ENCODE peak calls at places on chromosomes 11 and 22, in seven cellular contexts. Y is H54, G is adrenal gland, R is HCT116, M is A549, T is tibial nerve, B is body of pancreas. K is an unnamed sample.

GRCh38 chr11:47106839-47107520 is 69.7 kb downstream of the ARFGAP2 start:
- DNase-seq in Y (no peak), G (no peak), R (no peak), M (no peak), T (no peak), B (no peak), K (no peak)

GRCh38 chr11:61814242-61814957 is 2.4 kb downstream of the FADS1 start:
- DNase-seq in Y (no peak), G (peak), R (peak), M (peak), T (peak), B (peak), K (no peak)

GRCh38 chr11:118896472-118896913 is 12.8 kb downstream of the CXCR5 start:
- DNase-seq in Y (no peak), G (no peak), R (no peak), M (no peak), T (no peak), B (no peak), K (no peak)

GRCh38 chr11:7484645-7485044 is 661 bp upstream of the OLFML1 start:
- DNase-seq in Y (no peak), G (no peak), R (no peak), M (no peak), T (no peak), B (no peak), K (no peak)

GRCh38 chr11:82996966-82997606 is 74.6 kb downstream of the RAB30 start:
- DNase-seq in Y (peak), G (no peak), R (no peak), M (no peak), T (no peak), B (peak), K (peak)

GRCh38 chr11:112100457-112100856 is 13.8 kb downstream of the SDHD start:
- DNase-seq in Y (no peak), G (no peak), R (no peak), M (no peak), T (no peak), B (no peak), K (no peak)

GRCh38 chr11:11841605-11842425 is at the start of gene USP47:
- DNase-seq in Y (peak), G (peak), R (peak), M (peak), T (peak), B (peak), K (peak)

GRCh38 chr22:46233231-46233630 is 16.9 kb downstream of the CDPF1 start:
- DNase-seq in Y (peak), G (peak), R (no peak), M (no peak), T (peak), B (peak), K (no peak)

GRCh38 chr11:122772945-122773344 is 65.4 kb upstream of the CRTAM start:
- DNase-seq in Y (no peak), G (no peak), R (no peak), M (peak), T (no peak), B (no peak), K (no peak)

GRCh38 chr11:128448487-128448886 is 138.9 kb downstream of the ETS1 start:
- DNase-seq in Y (peak), G (no peak), R (peak), M (peak), T (no peak), B (peak), K (no peak)
- TF ChIP-seq POLR2A in Y (no peak), G (no peak), R (no peak), M (no peak), T (no peak), B (no peak), K (no peak)

GRCh38 chr22:31187627-31188026 is 24.5 kb upstream of the LIMK2 start:
- DNase-seq in Y (no peak), G (no peak), R (no peak), M (no peak), T (no peak), B (no peak), K (no peak)
- TF ChIP-seq POLR2A in Y (no peak), G (no peak), R (no peak), M (no peak), T (no peak), B (no peak), K (no peak)

DNA sequence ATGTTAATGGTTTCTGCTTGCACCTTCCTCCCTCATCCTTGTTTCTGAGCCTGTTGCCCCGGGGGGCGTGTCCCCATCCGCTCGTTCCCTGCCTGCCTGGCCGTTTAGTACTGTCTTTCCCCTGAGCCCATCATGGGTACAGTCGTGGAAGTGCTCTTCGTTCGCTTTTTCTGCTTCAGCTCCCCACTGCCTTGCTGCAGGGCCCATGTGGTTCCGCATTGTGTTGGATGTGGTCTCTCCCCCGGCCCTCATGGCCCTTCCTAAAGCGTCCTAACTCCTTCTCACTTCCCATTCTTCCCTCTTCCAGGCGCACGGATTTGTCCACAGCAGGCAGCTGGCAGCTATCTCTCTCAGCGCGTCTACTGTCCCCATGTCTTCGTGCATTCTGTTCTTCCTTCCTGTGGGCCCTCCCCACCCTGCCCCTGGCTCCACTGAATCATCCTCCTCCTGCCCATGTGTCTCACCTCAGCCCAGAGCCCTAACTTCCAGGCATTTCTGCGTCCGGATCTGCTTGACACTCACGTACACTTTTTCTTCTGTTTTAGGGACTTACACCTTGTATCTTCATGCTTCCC is 98.1 kb downstream of the ZBTB16 start:
- DNase-seq in Y (no peak), G (no peak), R (no peak), M (no peak), T (no peak), B (no peak), K (no peak)
- TF ChIP-seq POLR2A in Y (no peak), G (no peak), R (no peak), M (no peak), T (no peak), B (no peak), K (no peak)

DNA sequence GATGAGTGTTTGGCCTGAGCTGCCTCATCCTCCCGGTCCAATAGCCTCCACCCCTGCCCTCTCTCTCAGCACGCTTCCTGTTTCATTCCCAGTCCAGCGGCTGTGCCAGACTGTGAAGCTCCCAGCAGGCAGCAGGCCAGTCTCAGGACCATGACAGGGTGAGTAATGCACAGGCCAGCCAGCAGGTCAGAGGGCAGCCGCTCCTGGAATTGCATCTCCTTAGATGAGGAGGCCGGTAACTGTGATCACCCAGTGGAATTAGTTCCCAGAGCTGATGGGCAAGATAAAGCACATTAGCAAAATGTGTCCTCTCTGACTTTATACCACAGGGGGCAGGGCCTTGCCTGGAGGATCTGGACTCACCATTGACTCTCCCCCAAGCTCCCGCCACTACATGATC is 251.2 kb downstream of the ETS1 start:
- DNase-seq in Y (peak), G (peak), R (no peak), M (peak), T (no peak), B (peak), K (no peak)
- TF ChIP-seq POLR2A in Y (no peak), G (no peak), R (no peak), M (no peak), T (no peak), B (no peak), K (no peak)